ENCODE peak calls at places on chromosomes 4 and X, in five cellular contexts. One of them, this sample, is unnamed.

GRCh38 chrX:140725500-140725899 is 15.9 kb downstream of the LINC00632 start:
- DNase-seq in hepatic stellate cell: no peak
- DNase-seq in T-helper 2 cell: no peak
- DNase-seq in RKO: no peak
- DNase-seq in Calu3: no peak
- DNase-seq in this sample: no peak

GRCh38 chr4:88796545-88796944 is 98.9 kb upstream of the NAP1L5 start:
- DNase-seq in hepatic stellate cell: no peak
- DNase-seq in Calu3: no peak
- DNase-seq in T-helper 2 cell: no peak
- DNase-seq in RKO: no peak
- DNase-seq in this sample: no peak

GRCh38 chr4:109735566-109736454 is 5.9 kb upstream of the PLA2G12A start:
- DNase-seq in RKO: no peak
- DNase-seq in Calu3: no peak
- DNase-seq in T-helper 2 cell: no peak
- DNase-seq in hepatic stellate cell: no peak
- DNase-seq in this sample: no peak

GRCh38 chrX:42119076-42119475 is 195.7 kb upstream of the CASK start:
- DNase-seq in hepatic stellate cell: no peak
- DNase-seq in Calu3: peak; percentile 9
- DNase-seq in RKO: no peak
- DNase-seq in T-helper 2 cell: no peak
- DNase-seq in this sample: no peak

GRCh38 chr4:75714681-75715080 is 9.7 kb upstream of the USO1 start:
- DNase-seq in hepatic stellate cell: no peak
- DNase-seq in RKO: no peak
- DNase-seq in T-helper 2 cell: no peak
- DNase-seq in Calu3: no peak
- DNase-seq in this sample: no peak

GRCh38 chrX:6683353-6683752 is 148.4 kb upstream of the VCX3A start:
- DNase-seq in T-helper 2 cell: no peak
- DNase-seq in hepatic stellate cell: no peak
- DNase-seq in Calu3: no peak
- DNase-seq in RKO: no peak
- DNase-seq in this sample: no peak

GRCh38 chr4:11404431-11404830 is 24.3 kb downstream of the HS3ST1 start:
- DNase-seq in Calu3: no peak
- DNase-seq in T-helper 2 cell: no peak
- DNase-seq in hepatic stellate cell: no peak
- DNase-seq in RKO: no peak
- DNase-seq in this sample: no peak

GRCh38 chrX:84611843-84612636 is 109.8 kb upstream of the HDX start:
- DNase-seq in RKO: peak; percentile 1
- DNase-seq in T-helper 2 cell: no peak
- DNase-seq in Calu3: no peak
- DNase-seq in hepatic stellate cell: no peak
- DNase-seq in this sample: no peak

GRCh38 chrX:40329616-40330015 is 231.9 kb upstream of the BCOR start:
- DNase-seq in Calu3: no peak
- DNase-seq in T-helper 2 cell: no peak
- DNase-seq in hepatic stellate cell: no peak
- DNase-seq in RKO: no peak
- DNase-seq in this sample: no peak

GRCh38 chr4:15295421-15296162 is 132.2 kb upstream of the C1QTNF7 start:
- DNase-seq in hepatic stellate cell: no peak
- DNase-seq in RKO: no peak
- DNase-seq in Calu3: no peak
- DNase-seq in T-helper 2 cell: no peak
- DNase-seq in this sample: no peak

GRCh38 chrX:130502023-130502570 is 100.3 kb downstream of the RBMX2 start:
- DNase-seq in T-helper 2 cell: no peak
- DNase-seq in RKO: no peak
- DNase-seq in Calu3: no peak
- DNase-seq in hepatic stellate cell: no peak
- DNase-seq in this sample: no peak

GRCh38 chr4:128358231-128358902 is 70.8 kb upstream of the PGRMC2 start:
- DNase-seq in hepatic stellate cell: peak; percentile 29
- DNase-seq in Calu3: no peak
- DNase-seq in T-helper 2 cell: no peak
- DNase-seq in RKO: peak; percentile 17
- DNase-seq in this sample: no peak

GRCh38 chr4:109419679-109420078 is 13.9 kb upstream of the SEC24B start:
- DNase-seq in RKO: no peak
- DNase-seq in Calu3: no peak
- DNase-seq in T-helper 2 cell: no peak
- DNase-seq in hepatic stellate cell: no peak
- DNase-seq in this sample: no peak

GRCh38 chrX:130295519-130296314 is 27.0 kb upstream of the ZNF280C start:
- DNase-seq in T-helper 2 cell: no peak
- DNase-seq in Calu3: no peak
- DNase-seq in RKO: no peak
- DNase-seq in hepatic stellate cell: no peak
- DNase-seq in this sample: no peak

GRCh38 chr4:7941111-7942018 is 1.7 kb upstream of the AFAP1 start:
- DNase-seq in Calu3: peak; percentile 53
- DNase-seq in hepatic stellate cell: no peak
- DNase-seq in RKO: no peak
- DNase-seq in T-helper 2 cell: no peak
- DNase-seq in this sample: no peak

GRCh38 chr4:102787096-102787867 is 26.5 kb upstream of the MANBA start:
- DNase-seq in T-helper 2 cell: no peak
- DNase-seq in RKO: peak; percentile 80
- DNase-seq in hepatic stellate cell: no peak
- DNase-seq in Calu3: no peak
- DNase-seq in this sample: no peak

GRCh38 chrX:22060451-22060940 is 28.4 kb downstream of the PHEX start:
- DNase-seq in T-helper 2 cell: no peak
- DNase-seq in RKO: no peak
- DNase-seq in hepatic stellate cell: peak; percentile 2
- DNase-seq in Calu3: peak; percentile 32
- DNase-seq in this sample: no peak

GRCh38 chr4:106978046-106978774 is 57.9 kb downstream of the DKK2 start:
- DNase-seq in Calu3: peak; percentile 14
- DNase-seq in RKO: no peak
- DNase-seq in T-helper 2 cell: no peak
- DNase-seq in hepatic stellate cell: no peak
- DNase-seq in this sample: no peak

GRCh38 chrX:30910124-30910860 is 21.2 kb upstream of the TAB3 start:
- DNase-seq in T-helper 2 cell: no peak
- DNase-seq in RKO: no peak
- DNase-seq in hepatic stellate cell: no peak
- DNase-seq in Calu3: no peak
- DNase-seq in this sample: no peak

GRCh38 chrX:67543818-67544217 is at the start of gene AR:
- DNase-seq in hepatic stellate cell: peak; percentile 30
- DNase-seq in RKO: no peak
- DNase-seq in T-helper 2 cell: no peak
- DNase-seq in Calu3: peak; percentile 10
- DNase-seq in this sample: no peak

GRCh38 chr4:141534985-141535384 is 101.4 kb upstream of the IL15 start:
- DNase-seq in hepatic stellate cell: no peak
- DNase-seq in RKO: no peak
- DNase-seq in T-helper 2 cell: no peak
- DNase-seq in Calu3: no peak
- DNase-seq in this sample: no peak

GRCh38 chrX:49912866-49913265 is 9.5 kb upstream of the CLCN5 start:
- DNase-seq in RKO: no peak
- DNase-seq in hepatic stellate cell: no peak
- DNase-seq in T-helper 2 cell: no peak
- DNase-seq in Calu3: no peak
- DNase-seq in this sample: no peak

GRCh38 chr4:103076777-103077347 is 301 bp upstream of the SLC9B2 start:
- DNase-seq in RKO: peak; percentile 61
- DNase-seq in Calu3: no peak
- DNase-seq in T-helper 2 cell: no peak
- DNase-seq in hepatic stellate cell: no peak
- DNase-seq in this sample: no peak

GRCh38 chr4:41154814-41155177 is 59.5 kb downstream of the APBB2 start:
- DNase-seq in hepatic stellate cell: no peak
- DNase-seq in Calu3: no peak
- DNase-seq in RKO: no peak
- DNase-seq in T-helper 2 cell: no peak
- DNase-seq in this sample: no peak

GRCh38 chrX:122641136-122641535 is 542.9 kb upstream of the GRIA3 start:
- DNase-seq in RKO: peak; percentile 37
- DNase-seq in Calu3: no peak
- DNase-seq in T-helper 2 cell: no peak
- DNase-seq in hepatic stellate cell: no peak
- DNase-seq in this sample: no peak

GRCh38 chr4:41129936-41130440 is 84.4 kb downstream of the APBB2 start:
- DNase-seq in RKO: no peak
- DNase-seq in hepatic stellate cell: no peak
- DNase-seq in Calu3: no peak
- DNase-seq in T-helper 2 cell: no peak
- DNase-seq in this sample: no peak

GRCh38 chr4:187283306-187283705 is 559.6 kb upstream of the FAT1 start:
- DNase-seq in T-helper 2 cell: no peak
- DNase-seq in RKO: no peak
- DNase-seq in hepatic stellate cell: no peak
- DNase-seq in Calu3: no peak
- DNase-seq in this sample: no peak

GRCh38 chr4:18278244-18278643 is 256.7 kb upstream of the LCORL start:
- DNase-seq in Calu3: no peak
- DNase-seq in RKO: no peak
- DNase-seq in T-helper 2 cell: no peak
- DNase-seq in hepatic stellate cell: no peak
- DNase-seq in this sample: no peak

GRCh38 chrX:129980043-129980442 is 2.4 kb upstream of the BCORL1 start:
- DNase-seq in hepatic stellate cell: no peak
- DNase-seq in T-helper 2 cell: no peak
- DNase-seq in RKO: no peak
- DNase-seq in Calu3: no peak
- DNase-seq in this sample: no peak

GRCh38 chr4:156329779-156330178 is 376.1 kb upstream of the CTSO start:
- DNase-seq in RKO: no peak
- DNase-seq in T-helper 2 cell: no peak
- DNase-seq in hepatic stellate cell: no peak
- DNase-seq in Calu3: no peak
- DNase-seq in this sample: no peak

This sample was measured in CD14-positive monocyte.